ENCODE peak calls at places on chromosomes 13 and 19, in five cellular contexts. Z is GM23338, A is breast epithelium, I is sigmoid colon, C is HepG2. E is an unnamed sample.
A peak's percentile ranks its signal among the peaks of the same experiment; 100 is the strongest.

GRCh38 chr13:94483970-94484369 is 4.5 kb upstream of the DCT start:
- DNase-seq in Z (no peak), A (no peak), I (no peak), C (no peak), E (no peak)

GRCh38 chr19:23916991-23917390 is 2.3 kb downstream of the ZNF726 start:
- DNase-seq in Z (no peak), A (no peak), I (no peak), C (no peak), E (no peak)

GRCh38 chr19:53102701-53103140 is 501 bp downstream of the ZNF160 start:
- DNase-seq in Z (peak; percentile 55), A (no peak), I (peak; percentile 68), C (no peak), E (peak; percentile 33)

GRCh38 chr19:14127929-14128509 is 8.4 kb downstream of the ASF1B start:
- DNase-seq in Z (no peak), A (no peak), I (no peak), C (no peak), E (no peak)

GRCh38 chr13:86922936-86923335 is 748.2 kb upstream of the SLITRK5 start:
- DNase-seq in Z (no peak), A (no peak), I (no peak), C (no peak), E (no peak)

GRCh38 chr19:42121666-42122069 is 10.6 kb downstream of the POU2F2 start:
- DNase-seq in Z (peak; percentile 69), A (no peak), I (no peak), C (no peak), E (peak; percentile 66)

GRCh38 chr19:35868172-35868822 is at the start of gene APLP1:
- DNase-seq in Z (peak; percentile 65), A (peak; percentile 61), I (peak; percentile 79), C (peak; percentile 14), E (no peak)

GRCh38 chr13:31209172-31209818 is 9.5 kb downstream of the B3GLCT start:
- DNase-seq in Z (peak; percentile 43), A (no peak), I (peak; percentile 81), C (no peak), E (no peak)

GRCh38 chr19:41595258-41595889 is 19.4 kb downstream of the CEACAM21 start:
- DNase-seq in Z (peak; percentile 82), A (no peak), I (no peak), C (peak; percentile 61), E (peak; percentile 41)

GRCh38 chr13:52906122-52906903 is 57.9 kb upstream of the PCDH8 start:
- DNase-seq in Z (peak; percentile 54), A (no peak), I (no peak), C (no peak), E (no peak)

GRCh38 chr13:27043013-27043412 is 128.6 kb downstream of the USP12 start:
- DNase-seq in Z (peak; percentile 27), A (peak; percentile 63), I (peak; percentile 79), C (peak; percentile 24), E (no peak)

GRCh38 chr19:15091918-15092753 is 10.1 kb downstream of the OR1I1 start:
- DNase-seq in Z (peak; percentile 91), A (no peak), I (peak; percentile 66), C (peak; percentile 66), E (peak; percentile 17)

GRCh38 chr13:47175172-47175806 is 278.4 kb upstream of the HTR2A start:
- DNase-seq in Z (no peak), A (no peak), I (no peak), C (no peak), E (no peak)

GRCh38 chr19:17129377-17129776 is 53.8 kb downstream of the MYO9B start:
- DNase-seq in Z (no peak), A (no peak), I (no peak), C (no peak), E (no peak)

GRCh38 chr19:7988307-7988706 is 17.1 kb downstream of the ELAVL1 start:
- DNase-seq in Z (no peak), A (no peak), I (no peak), C (no peak), E (no peak)
- TF ChIP-seq POLR2AphosphoS5 in Z (no peak), A (no peak), I (no peak), C (no peak), E (no peak)

DNA sequence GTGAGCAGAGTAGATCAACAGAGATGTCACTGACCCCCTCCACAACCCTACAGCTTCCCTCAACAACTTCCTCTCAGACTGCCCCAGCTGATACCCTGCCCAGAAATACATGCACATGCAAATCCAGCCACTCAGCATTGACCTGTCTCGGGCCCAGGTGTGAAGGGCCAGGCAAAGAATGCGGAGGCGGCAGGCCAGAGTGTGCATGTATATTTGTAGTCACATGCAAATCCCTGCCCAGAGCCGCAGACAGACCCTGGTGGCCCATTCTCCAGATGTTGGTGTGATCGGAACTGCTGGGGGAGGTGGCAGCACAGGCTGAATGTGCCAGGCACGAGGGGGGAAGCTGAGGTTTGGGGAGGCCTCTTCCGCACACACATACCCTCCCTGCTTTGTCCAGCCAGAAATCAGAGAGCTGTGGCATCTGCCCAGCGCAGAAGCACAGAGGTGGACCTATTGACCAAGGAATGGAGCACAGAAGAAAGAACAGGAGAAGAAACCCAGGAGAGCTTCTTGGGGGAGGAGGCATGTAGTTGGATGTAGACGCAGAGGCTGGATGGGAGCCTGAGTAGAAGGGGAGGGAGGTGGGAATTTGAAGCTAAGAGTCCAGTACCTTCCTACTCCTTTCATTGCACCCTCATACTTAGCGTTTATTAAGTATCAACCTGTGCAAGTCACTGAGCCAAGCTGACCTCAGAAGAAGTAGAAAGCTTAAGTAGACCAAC is 14.4 kb downstream of the MEF2B start:
- DNase-seq in Z (no peak), A (no peak), I (no peak), C (no peak), E (peak; percentile 69)
- TF ChIP-seq POLR2AphosphoS5 in Z (no peak), A (no peak), I (no peak), C (no peak), E (no peak)

GRCh38 chr19:39398297-39398864 is 7.2 kb downstream of the MED29 start:
- DNase-seq in Z (no peak), A (no peak), I (peak; percentile 91), C (peak; percentile 36), E (no peak)
- TF ChIP-seq POLR2AphosphoS5 in Z (no peak), A (no peak), I (no peak), C (no peak), E (peak; percentile 23)

GRCh38 chr13:51284339-51284738 is 55.2 kb upstream of the SERPINE3 start:
- DNase-seq in Z (no peak), A (no peak), I (no peak), C (no peak), E (no peak)

GRCh38 chr13:51282322-51282721 is 57.2 kb upstream of the SERPINE3 start:
- DNase-seq in Z (no peak), A (no peak), I (peak; percentile 46), C (no peak), E (no peak)

GRCh38 chr13:51287758-51288157 is 51.7 kb upstream of the SERPINE3 start:
- DNase-seq in Z (no peak), A (no peak), I (no peak), C (no peak), E (no peak)

GRCh38 chr13:51283361-51283760 is 56.1 kb upstream of the SERPINE3 start:
- DNase-seq in Z (no peak), A (no peak), I (no peak), C (no peak), E (no peak)

DNA sequence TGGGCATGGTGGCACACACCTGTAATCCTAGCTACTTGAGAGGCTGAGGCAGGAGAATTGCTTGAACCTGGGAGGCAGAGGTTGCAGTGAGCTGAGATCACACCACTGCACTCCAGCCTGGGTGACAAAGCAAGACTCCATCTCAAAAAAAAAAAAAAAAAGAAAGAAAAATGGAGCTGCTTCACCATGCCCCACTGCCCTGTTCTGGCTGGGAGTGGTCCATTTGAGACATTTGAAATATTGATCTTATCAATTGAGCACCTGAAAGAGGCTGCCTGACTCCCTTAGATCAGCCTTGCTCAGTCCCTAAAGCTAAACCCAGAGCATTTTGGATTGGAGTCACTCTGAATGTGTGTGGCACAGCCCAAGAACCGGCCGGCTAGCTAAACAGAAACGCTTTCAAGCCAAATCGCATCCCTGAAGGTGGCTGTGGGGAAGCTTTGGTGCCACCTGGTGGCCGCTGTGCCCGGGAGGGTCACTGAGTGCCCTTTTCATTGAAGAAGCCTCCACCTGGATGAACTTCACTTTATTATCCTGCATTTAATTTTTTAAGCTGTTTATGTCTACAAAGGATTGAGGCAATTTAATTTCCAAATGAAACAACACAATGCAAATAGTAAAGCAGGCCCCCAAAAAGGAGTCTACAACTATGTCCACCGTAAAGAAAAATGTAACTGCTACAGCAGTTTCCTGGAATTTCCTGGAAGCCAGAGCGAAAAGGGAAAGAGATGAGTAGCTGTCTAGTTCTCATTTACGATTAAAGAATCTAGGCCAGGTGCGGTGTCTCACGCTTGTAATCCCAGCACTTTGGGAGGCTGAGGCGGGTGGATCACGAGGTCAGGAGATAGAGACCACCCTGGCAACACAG is 53.1 kb upstream of the SERPINE3 start:
- DNase-seq in Z (peak; percentile 91), A (peak; percentile 82), I (peak; percentile 87), C (peak; percentile 39), E (peak; percentile 37)
- TF ChIP-seq POLR2AphosphoS5 in Z (no peak), A (peak; percentile 34), I (peak; percentile 59), C (no peak), E (no peak)

GRCh38 chr19:6476155-6476895 is 5.3 kb downstream of the DENND1C start:
- DNase-seq in Z (peak; percentile 100), A (no peak), I (no peak), C (peak; percentile 88), E (no peak)
- TF ChIP-seq POLR2AphosphoS5 in Z (no peak), A (no peak), I (no peak), C (peak; percentile 36), E (no peak)

DNA sequence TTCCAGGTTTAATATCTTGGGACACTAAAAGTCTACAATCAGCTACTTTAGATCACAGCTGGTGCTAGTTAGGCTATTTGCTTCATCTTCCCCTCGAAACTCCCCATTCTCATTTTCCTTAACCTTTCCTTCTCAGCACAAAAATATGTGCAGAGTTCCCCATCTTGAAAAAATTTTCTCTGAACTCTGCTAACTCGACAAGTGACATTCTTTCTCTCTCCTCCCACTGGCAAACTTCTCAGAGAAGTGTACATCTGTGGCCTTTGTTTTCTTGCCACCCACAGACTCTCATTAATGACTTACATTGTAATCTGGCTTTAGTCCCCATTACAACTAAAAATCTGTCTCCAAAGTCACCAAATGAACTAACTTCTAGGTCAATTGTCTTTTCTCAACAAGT is 7.2 kb upstream of the KL start:
- DNase-seq in Z (no peak), A (no peak), I (no peak), C (no peak), E (no peak)
- TF ChIP-seq POLR2AphosphoS5 in Z (no peak), A (no peak), I (no peak), C (no peak), E (no peak)

GRCh38 chr19:49690656-49691242 is at the start of gene CPT1C:
- DNase-seq in Z (peak; percentile 97), A (peak; percentile 83), I (peak; percentile 93), C (no peak), E (peak; percentile 52)
- TF ChIP-seq POLR2AphosphoS5 in Z (peak; percentile 99), A (peak; percentile 61), I (peak; percentile 69), C (peak; percentile 26), E (peak; percentile 40)

E was measured in GM12892.